ENCODE peak calls at places on chromosomes 2 and 18, in seven cellular contexts. J, O, I, F, W, N and D are unnamed samples.

GRCh38 chr2:215615067-215615828 is 179.4 kb upstream of the FN1 start:
- DNase-seq in J (no peak), O (no peak), I (no peak), F (no peak), W (no peak), N (no peak), D (no peak)

GRCh38 chr2:140085674-140086073 is 1305.5 kb upstream of the NXPH2 start:
- DNase-seq in J (no peak), O (no peak), I (no peak), F (no peak), W (no peak), N (no peak), D (no peak)

GRCh38 chr2:160596431-160596830 is 102.8 kb upstream of the RBMS1 start:
- DNase-seq in J (no peak), O (no peak), I (no peak), F (no peak), W (no peak), N (no peak), D (no peak)

GRCh38 chr2:79292936-79293335 is 133.4 kb upstream of the REG3A start:
- DNase-seq in J (no peak), O (no peak), I (no peak), F (no peak), W (no peak), N (no peak), D (no peak)

GRCh38 chr2:239142806-239143205 is 258.0 kb downstream of the HDAC4 start:
- DNase-seq in J (no peak), O (no peak), I (no peak), F (no peak), W (no peak), N (no peak), D (no peak)

GRCh38 chr2:218031771-218032257 is 29.0 kb upstream of the TNS1 start:
- DNase-seq in J (no peak), O (no peak), I (no peak), F (no peak), W (peak), N (no peak), D (no peak)

GRCh38 chr2:166314022-166314759 is 61.6 kb downstream of the SCN9A start:
- DNase-seq in J (no peak), O (no peak), I (peak), F (no peak), W (no peak), N (peak), D (peak)

GRCh38 chr18:76822510-76823165 is at the start of gene ZNF236:
- DNase-seq in J (peak), O (peak), I (peak), F (peak), W (peak), N (peak), D (peak)

GRCh38 chr18:25998461-25998860 is 92.0 kb downstream of the SS18 start:
- DNase-seq in J (no peak), O (no peak), I (no peak), F (no peak), W (no peak), N (peak), D (no peak)

GRCh38 chr2:10141736-10142639 is 19.4 kb downstream of the RRM2 start:
- DNase-seq in J (peak), O (no peak), I (no peak), F (peak), W (peak), N (peak), D (no peak)

GRCh38 chr2:221874444-221874843 is 302.3 kb upstream of the EPHA4 start:
- DNase-seq in J (no peak), O (no peak), I (no peak), F (no peak), W (no peak), N (no peak), D (no peak)

GRCh38 chr2:69762513-69763494 is 20.9 kb downstream of the ANXA4 start:
- DNase-seq in J (no peak), O (no peak), I (no peak), F (no peak), W (no peak), N (no peak), D (no peak)

GRCh38 chr2:23135481-23136100 is 249.4 kb upstream of the KLHL29 start:
- DNase-seq in J (no peak), O (no peak), I (no peak), F (no peak), W (peak), N (no peak), D (no peak)

GRCh38 chr2:229800997-229801754 is 86.8 kb upstream of the DNER start:
- DNase-seq in J (peak), O (peak), I (no peak), F (peak), W (peak), N (peak), D (peak)

GRCh38 chr18:45730832-45731545 is 7.0 kb downstream of the SLC14A1 start:
- DNase-seq in J (no peak), O (no peak), I (peak), F (no peak), W (no peak), N (peak), D (peak)

GRCh38 chr2:88709117-88709739 is 17.8 kb downstream of the RPIA start:
- DNase-seq in J (no peak), O (no peak), I (peak), F (no peak), W (no peak), N (no peak), D (no peak)

GRCh38 chr2:108074945-108075344 is 88.6 kb downstream of the SLC5A7 start:
- DNase-seq in J (no peak), O (no peak), I (no peak), F (no peak), W (peak), N (no peak), D (no peak)

GRCh38 chr18:32896781-32897547 is 124.1 kb upstream of the KLHL14 start:
- DNase-seq in J (no peak), O (no peak), I (no peak), F (no peak), W (no peak), N (no peak), D (no peak)

GRCh38 chr2:205767617-205768016 is 85.3 kb downstream of the NRP2 start:
- DNase-seq in J (no peak), O (no peak), I (no peak), F (no peak), W (no peak), N (no peak), D (no peak)

GRCh38 chr18:45168883-45169585 is 446.2 kb upstream of the SLC14A2 start:
- DNase-seq in J (no peak), O (no peak), I (peak), F (no peak), W (no peak), N (peak), D (no peak)

GRCh38 chr2:174634130-174635014 is 36.8 kb upstream of the WIPF1 start:
- DNase-seq in J (no peak), O (peak), I (no peak), F (peak), W (no peak), N (no peak), D (no peak)

GRCh38 chr2:62577994-62578836 is 72.2 kb upstream of the TMEM17 start:
- DNase-seq in J (no peak), O (no peak), I (peak), F (no peak), W (no peak), N (peak), D (peak)

GRCh38 chr2:204901591-204901990 is 356.3 kb downstream of the PARD3B start:
- DNase-seq in J (no peak), O (no peak), I (no peak), F (no peak), W (no peak), N (no peak), D (no peak)

GRCh38 chr18:59639136-59639535 is 58.1 kb downstream of the CCBE1 start:
- DNase-seq in J (no peak), O (no peak), I (no peak), F (no peak), W (no peak), N (no peak), D (no peak)

GRCh38 chr18:44245026-44245425 is 435.7 kb upstream of the SETBP1 start:
- DNase-seq in J (no peak), O (no peak), I (no peak), F (no peak), W (no peak), N (no peak), D (no peak)

GRCh38 chr2:86028763-86029381 is 76.8 kb downstream of the POLR1A start:
- DNase-seq in J (no peak), O (no peak), I (no peak), F (no peak), W (no peak), N (no peak), D (no peak)

GRCh38 chr2:76281176-76281841 is 570.6 kb upstream of the GCFC2 start:
- DNase-seq in J (no peak), O (no peak), I (no peak), F (no peak), W (no peak), N (no peak), D (no peak)